ENCODE peak calls at places on chromosomes 4 and X, in six cellular contexts. Z is foreskin keratinocyte, C is Kasumi-1, T is NCI-H345, D is H1, W is brain microvascular endothelial cell. B is an unnamed sample.

GRCh38 chr4:145909773-145910172 is 28.9 kb downstream of the ZNF827 start:
- DNase-seq in Z (no peak), C (no peak), T (no peak), D (no peak), W (no peak), B (no peak)

GRCh38 chrX:140918398-140919043 is 83.9 kb upstream of the SPANXB1 start:
- DNase-seq in Z (peak; percentile 4), C (peak; percentile 30), T (peak; percentile 46), D (peak; percentile 34), W (peak; percentile 44), B (peak; percentile 3)

GRCh38 chr4:128573781-128574508 is 235.6 kb upstream of the JADE1 start:
- DNase-seq in Z (peak; percentile 32), C (no peak), T (no peak), D (no peak), W (peak; percentile 90), B (peak; percentile 99)

GRCh38 chrX:112761239-112762207 is 79.1 kb downstream of the AMOT start:
- DNase-seq in Z (no peak), C (no peak), T (no peak), D (no peak), W (no peak), B (no peak)

GRCh38 chrX:113920661-113921060 is 663.2 kb upstream of the HTR2C start:
- DNase-seq in Z (no peak), C (no peak), T (no peak), D (no peak), W (no peak), B (no peak)

GRCh38 chrX:19798423-19798822 is 89.0 kb downstream of the SH3KBP1 start:
- DNase-seq in Z (no peak), C (no peak), T (no peak), D (no peak), W (no peak), B (no peak)

GRCh38 chr4:5796976-5797375 is 86.0 kb downstream of the EVC start:
- DNase-seq in Z (no peak), C (no peak), T (no peak), D (no peak), W (no peak), B (no peak)

GRCh38 chr4:147029296-147029695 is 83.6 kb upstream of the TTC29 start:
- DNase-seq in Z (no peak), C (no peak), T (peak; percentile 24), D (no peak), W (no peak), B (no peak)

GRCh38 chrX:142266417-142266816 is 61.3 kb upstream of the MAGEC2 start:
- DNase-seq in Z (no peak), C (no peak), T (no peak), D (no peak), W (no peak), B (no peak)

GRCh38 chr4:11739992-11740391 is 311.3 kb upstream of the HS3ST1 start:
- DNase-seq in Z (no peak), C (no peak), T (no peak), D (no peak), W (no peak), B (no peak)

GRCh38 chr4:56958111-56958517 is 19.3 kb downstream of the NOA1 start:
- DNase-seq in Z (no peak), C (peak; percentile 96), T (peak; percentile 80), D (no peak), W (peak; percentile 97), B (peak; percentile 93)

GRCh38 chrX:68177542-68177941 is 255.8 kb downstream of the OPHN1 start:
- DNase-seq in Z (no peak), C (no peak), T (no peak), D (no peak), W (peak; percentile 42), B (no peak)

GRCh38 chr4:13597604-13598003 is 29.9 kb downstream of the BOD1L1 start:
- DNase-seq in Z (peak; percentile 9), C (no peak), T (no peak), D (no peak), W (no peak), B (peak; percentile 43)

GRCh38 chrX:68940601-68941000 is 111.8 kb downstream of the EFNB1 start:
- DNase-seq in Z (no peak), C (no peak), T (no peak), D (no peak), W (no peak), B (no peak)

GRCh38 chr4:77852892-77853495 is 9.6 kb upstream of the MRPL1 start:
- DNase-seq in Z (no peak), C (peak; percentile 91), T (no peak), D (no peak), W (no peak), B (no peak)

GRCh38 chr4:185592845-185593488 is 57.7 kb upstream of the PDLIM3 start:
- DNase-seq in Z (no peak), C (no peak), T (no peak), D (no peak), W (no peak), B (peak; percentile 27)

GRCh38 chr4:8739820-8740665 is 131.6 kb downstream of the HMX1 start:
- DNase-seq in Z (no peak), C (no peak), T (no peak), D (no peak), W (no peak), B (no peak)

GRCh38 chrX:63656871-63657580 is 128.0 kb downstream of the ARHGEF9 start:
- DNase-seq in Z (peak; percentile 31), C (no peak), T (no peak), D (no peak), W (peak; percentile 82), B (no peak)

GRCh38 chr4:77834403-77834802 is 15.2 kb upstream of the CNOT6L start:
- DNase-seq in Z (no peak), C (no peak), T (no peak), D (no peak), W (no peak), B (no peak)

B was measured in kidney glomerular epithelial cell.